ENCODE peak calls at places on chromosomes 11 and 22, in nine cellular contexts. One of them, this sample, is unnamed.

GRCh38 chr11:126133902-126134301 is 71.2 kb upstream of the CDON start:
- DNase-seq in A549: no peak
- DNase-seq in transverse colon: no peak
- DNase-seq in cardiac muscle cell: no peak
- DNase-seq in spleen: peak
- DNase-seq in upper lobe of right lung: no peak
- DNase-seq in substantia nigra: no peak
- DNase-seq in lung: no peak
- DNase-seq in body of pancreas: no peak
- DNase-seq in this sample: no peak

GRCh38 chr22:46364341-46365165 is 29.0 kb downstream of the TRMU start:
- DNase-seq in A549: no peak
- DNase-seq in transverse colon: no peak
- DNase-seq in cardiac muscle cell: no peak
- DNase-seq in spleen: peak
- DNase-seq in upper lobe of right lung: no peak
- DNase-seq in substantia nigra: no peak
- DNase-seq in lung: no peak
- DNase-seq in body of pancreas: no peak
- DNase-seq in this sample: no peak

GRCh38 chr11:29173660-29174062 is 843.2 kb downstream of the KCNA4 start:
- DNase-seq in A549: peak
- DNase-seq in transverse colon: no peak
- DNase-seq in cardiac muscle cell: no peak
- DNase-seq in spleen: no peak
- DNase-seq in upper lobe of right lung: no peak
- DNase-seq in substantia nigra: no peak
- DNase-seq in lung: no peak
- DNase-seq in body of pancreas: no peak
- DNase-seq in this sample: peak

GRCh38 chr22:30868663-30869385 is 99.8 kb downstream of the MORC2 start:
- DNase-seq in A549: no peak
- DNase-seq in transverse colon: peak
- DNase-seq in cardiac muscle cell: no peak
- DNase-seq in spleen: no peak
- DNase-seq in upper lobe of right lung: peak
- DNase-seq in substantia nigra: no peak
- DNase-seq in lung: no peak
- DNase-seq in body of pancreas: peak
- DNase-seq in this sample: peak

GRCh38 chr11:112809429-112809828 is 151.8 kb upstream of the NCAM1 start:
- DNase-seq in A549: no peak
- DNase-seq in transverse colon: no peak
- DNase-seq in cardiac muscle cell: no peak
- DNase-seq in spleen: no peak
- DNase-seq in upper lobe of right lung: no peak
- DNase-seq in substantia nigra: no peak
- DNase-seq in lung: no peak
- DNase-seq in body of pancreas: no peak
- DNase-seq in this sample: no peak

GRCh38 chr11:19382131-19382611 is 141.4 kb upstream of the E2F8 start:
- DNase-seq in A549: no peak
- DNase-seq in transverse colon: no peak
- DNase-seq in cardiac muscle cell: no peak
- DNase-seq in spleen: no peak
- DNase-seq in upper lobe of right lung: no peak
- DNase-seq in substantia nigra: peak
- DNase-seq in lung: no peak
- DNase-seq in body of pancreas: no peak
- DNase-seq in this sample: peak

GRCh38 chr11:79129702-79130101 is 311.1 kb downstream of the TENM4 start:
- DNase-seq in A549: no peak
- DNase-seq in transverse colon: no peak
- DNase-seq in cardiac muscle cell: no peak
- DNase-seq in spleen: no peak
- DNase-seq in upper lobe of right lung: no peak
- DNase-seq in substantia nigra: no peak
- DNase-seq in lung: no peak
- DNase-seq in body of pancreas: no peak
- DNase-seq in this sample: no peak

GRCh38 chr11:8015753-8016239 is 28.7 kb downstream of the EIF3F start:
- DNase-seq in A549: no peak
- DNase-seq in transverse colon: no peak
- DNase-seq in cardiac muscle cell: no peak
- DNase-seq in spleen: no peak
- DNase-seq in upper lobe of right lung: peak
- DNase-seq in substantia nigra: no peak
- DNase-seq in lung: no peak
- DNase-seq in body of pancreas: no peak
- DNase-seq in this sample: peak

GRCh38 chr11:78192911-78193341 is 4.2 kb downstream of the USP35 start:
- DNase-seq in A549: no peak
- DNase-seq in transverse colon: no peak
- DNase-seq in cardiac muscle cell: no peak
- DNase-seq in spleen: peak
- DNase-seq in upper lobe of right lung: no peak
- DNase-seq in substantia nigra: no peak
- DNase-seq in lung: no peak
- DNase-seq in body of pancreas: peak
- DNase-seq in this sample: no peak

GRCh38 chr11:36023922-36024321 is 80.1 kb downstream of the LDLRAD3 start:
- DNase-seq in A549: no peak
- DNase-seq in transverse colon: no peak
- DNase-seq in cardiac muscle cell: no peak
- DNase-seq in spleen: no peak
- DNase-seq in upper lobe of right lung: no peak
- DNase-seq in substantia nigra: no peak
- DNase-seq in lung: no peak
- DNase-seq in body of pancreas: no peak
- DNase-seq in this sample: peak

GRCh38 chr22:29587938-29588699 is 7.2 kb upstream of the NIPSNAP1 start:
- DNase-seq in A549: peak
- DNase-seq in transverse colon: no peak
- DNase-seq in cardiac muscle cell: no peak
- DNase-seq in spleen: no peak
- DNase-seq in upper lobe of right lung: no peak
- DNase-seq in substantia nigra: no peak
- DNase-seq in lung: no peak
- DNase-seq in body of pancreas: no peak
- DNase-seq in this sample: peak

GRCh38 chr11:10030122-10030490 is 263.9 kb downstream of the SBF2 start:
- DNase-seq in A549: no peak
- DNase-seq in transverse colon: no peak
- DNase-seq in cardiac muscle cell: no peak
- DNase-seq in spleen: no peak
- DNase-seq in upper lobe of right lung: no peak
- DNase-seq in substantia nigra: no peak
- DNase-seq in lung: no peak
- DNase-seq in body of pancreas: no peak
- DNase-seq in this sample: no peak

GRCh38 chr11:11843233-11843632 is 1.5 kb downstream of the USP47 start:
- DNase-seq in A549: peak
- DNase-seq in transverse colon: no peak
- DNase-seq in cardiac muscle cell: peak
- DNase-seq in spleen: no peak
- DNase-seq in upper lobe of right lung: no peak
- DNase-seq in substantia nigra: no peak
- DNase-seq in lung: no peak
- DNase-seq in body of pancreas: no peak
- DNase-seq in this sample: peak

GRCh38 chr11:82675838-82676237 is 57.8 kb downstream of the FAM181B start:
- DNase-seq in A549: no peak
- DNase-seq in transverse colon: no peak
- DNase-seq in cardiac muscle cell: no peak
- DNase-seq in spleen: no peak
- DNase-seq in upper lobe of right lung: no peak
- DNase-seq in substantia nigra: no peak
- DNase-seq in lung: no peak
- DNase-seq in body of pancreas: no peak
- DNase-seq in this sample: no peak

GRCh38 chr22:49663823-49664222 is 163.8 kb downstream of the BRD1 start:
- DNase-seq in A549: no peak
- DNase-seq in transverse colon: no peak
- DNase-seq in cardiac muscle cell: no peak
- DNase-seq in spleen: peak
- DNase-seq in upper lobe of right lung: peak
- DNase-seq in substantia nigra: no peak
- DNase-seq in lung: no peak
- DNase-seq in body of pancreas: no peak
- DNase-seq in this sample: no peak

GRCh38 chr22:27114186-27114585 is 456.8 kb downstream of the MIAT start:
- DNase-seq in A549: no peak
- DNase-seq in transverse colon: no peak
- DNase-seq in cardiac muscle cell: no peak
- DNase-seq in spleen: no peak
- DNase-seq in upper lobe of right lung: no peak
- DNase-seq in substantia nigra: no peak
- DNase-seq in lung: no peak
- DNase-seq in body of pancreas: no peak
- DNase-seq in this sample: no peak
- H3K27ac ChIP-seq in A549: peak
- H3K27ac ChIP-seq in transverse colon: no peak
- H3K27ac ChIP-seq in cardiac muscle cell: no peak
- H3K27ac ChIP-seq in spleen: no peak
- H3K27ac ChIP-seq in upper lobe of right lung: no peak
- H3K27ac ChIP-seq in substantia nigra: no peak
- H3K27ac ChIP-seq in lung: no peak
- H3K27ac ChIP-seq in body of pancreas: peak
- H3K27ac ChIP-seq in this sample: peak

GRCh38 chr11:32581556-32581955 is 2.1 kb upstream of the EIF3M start:
- DNase-seq in A549: no peak
- DNase-seq in transverse colon: no peak
- DNase-seq in cardiac muscle cell: no peak
- DNase-seq in spleen: no peak
- DNase-seq in upper lobe of right lung: no peak
- DNase-seq in substantia nigra: no peak
- DNase-seq in lung: no peak
- DNase-seq in body of pancreas: no peak
- DNase-seq in this sample: no peak

GRCh38 chr11:32586576-32587190 is 3.1 kb downstream of the EIF3M start:
- DNase-seq in A549: peak
- DNase-seq in transverse colon: no peak
- DNase-seq in cardiac muscle cell: peak
- DNase-seq in spleen: no peak
- DNase-seq in upper lobe of right lung: no peak
- DNase-seq in substantia nigra: no peak
- DNase-seq in lung: no peak
- DNase-seq in body of pancreas: no peak
- DNase-seq in this sample: peak

GRCh38 chr11:32583451-32584271 is at the start of gene EIF3M:
- DNase-seq in A549: peak
- DNase-seq in transverse colon: peak
- DNase-seq in cardiac muscle cell: peak
- DNase-seq in spleen: peak
- DNase-seq in upper lobe of right lung: peak
- DNase-seq in substantia nigra: peak
- DNase-seq in lung: peak
- DNase-seq in body of pancreas: peak
- DNase-seq in this sample: peak

GRCh38 chr11:32580967-32581366 is 2.7 kb upstream of the EIF3M start:
- DNase-seq in A549: no peak
- DNase-seq in transverse colon: no peak
- DNase-seq in cardiac muscle cell: no peak
- DNase-seq in spleen: no peak
- DNase-seq in upper lobe of right lung: no peak
- DNase-seq in substantia nigra: no peak
- DNase-seq in lung: no peak
- DNase-seq in body of pancreas: no peak
- DNase-seq in this sample: peak

GRCh38 chr11:32584921-32585320 is 1.3 kb downstream of the EIF3M start:
- DNase-seq in A549: no peak
- DNase-seq in transverse colon: no peak
- DNase-seq in cardiac muscle cell: peak
- DNase-seq in spleen: no peak
- DNase-seq in upper lobe of right lung: no peak
- DNase-seq in substantia nigra: no peak
- DNase-seq in lung: no peak
- DNase-seq in body of pancreas: no peak
- DNase-seq in this sample: peak
- H3K27ac ChIP-seq in A549: peak
- H3K27ac ChIP-seq in transverse colon: peak
- H3K27ac ChIP-seq in cardiac muscle cell: no peak
- H3K27ac ChIP-seq in spleen: no peak
- H3K27ac ChIP-seq in upper lobe of right lung: peak
- H3K27ac ChIP-seq in substantia nigra: no peak
- H3K27ac ChIP-seq in lung: no peak
- H3K27ac ChIP-seq in body of pancreas: no peak
- H3K27ac ChIP-seq in this sample: peak

GRCh38 chr11:45082744-45083543 is 63.5 kb upstream of the PRDM11 start:
- DNase-seq in A549: no peak
- DNase-seq in transverse colon: no peak
- DNase-seq in cardiac muscle cell: no peak
- DNase-seq in spleen: peak
- DNase-seq in upper lobe of right lung: no peak
- DNase-seq in substantia nigra: no peak
- DNase-seq in lung: no peak
- DNase-seq in body of pancreas: no peak
- DNase-seq in this sample: no peak
- H3K27ac ChIP-seq in A549: no peak
- H3K27ac ChIP-seq in transverse colon: no peak
- H3K27ac ChIP-seq in cardiac muscle cell: no peak
- H3K27ac ChIP-seq in spleen: peak
- H3K27ac ChIP-seq in upper lobe of right lung: no peak
- H3K27ac ChIP-seq in substantia nigra: no peak
- H3K27ac ChIP-seq in lung: no peak
- H3K27ac ChIP-seq in body of pancreas: no peak
- H3K27ac ChIP-seq in this sample: no peak

GRCh38 chr11:85965202-85965601 is 103.7 kb downstream of the PICALM start:
- DNase-seq in A549: no peak
- DNase-seq in transverse colon: no peak
- DNase-seq in cardiac muscle cell: no peak
- DNase-seq in spleen: no peak
- DNase-seq in upper lobe of right lung: no peak
- DNase-seq in substantia nigra: no peak
- DNase-seq in lung: no peak
- DNase-seq in body of pancreas: no peak
- DNase-seq in this sample: peak

GRCh38 chr11:85970593-85970992 is 98.3 kb downstream of the PICALM start:
- DNase-seq in A549: no peak
- DNase-seq in transverse colon: no peak
- DNase-seq in cardiac muscle cell: no peak
- DNase-seq in spleen: no peak
- DNase-seq in upper lobe of right lung: no peak
- DNase-seq in substantia nigra: no peak
- DNase-seq in lung: no peak
- DNase-seq in body of pancreas: no peak
- DNase-seq in this sample: no peak

GRCh38 chr11:85961930-85962363 is 106.8 kb downstream of the CCDC83 start:
- DNase-seq in A549: no peak
- DNase-seq in transverse colon: no peak
- DNase-seq in cardiac muscle cell: no peak
- DNase-seq in spleen: no peak
- DNase-seq in upper lobe of right lung: no peak
- DNase-seq in substantia nigra: no peak
- DNase-seq in lung: no peak
- DNase-seq in body of pancreas: no peak
- DNase-seq in this sample: no peak

DNA sequence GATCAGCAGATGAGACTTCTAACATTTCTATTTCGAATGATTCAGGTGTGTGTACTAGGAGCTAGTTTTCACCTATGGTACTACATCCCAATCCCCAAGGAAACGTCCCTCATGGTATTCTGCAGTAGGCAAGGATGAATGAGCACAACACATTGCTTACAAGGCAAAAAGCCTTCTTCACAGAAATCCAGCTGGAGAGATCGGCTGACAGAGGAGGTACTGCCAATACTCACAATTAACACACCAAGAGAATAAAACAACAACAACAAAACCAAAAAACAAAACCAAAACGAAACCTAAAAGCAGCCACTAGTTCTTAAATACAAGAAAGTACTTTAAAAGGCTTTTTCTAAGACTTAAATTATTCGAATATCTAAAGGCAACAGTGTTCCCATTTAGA is 101.4 kb downstream of the PICALM start:
- DNase-seq in A549: no peak
- DNase-seq in transverse colon: no peak
- DNase-seq in cardiac muscle cell: no peak
- DNase-seq in spleen: no peak
- DNase-seq in upper lobe of right lung: no peak
- DNase-seq in substantia nigra: no peak
- DNase-seq in lung: no peak
- DNase-seq in body of pancreas: no peak
- DNase-seq in this sample: no peak
- H3K27ac ChIP-seq in A549: no peak
- H3K27ac ChIP-seq in transverse colon: no peak
- H3K27ac ChIP-seq in cardiac muscle cell: peak
- H3K27ac ChIP-seq in spleen: no peak
- H3K27ac ChIP-seq in upper lobe of right lung: no peak
- H3K27ac ChIP-seq in substantia nigra: peak
- H3K27ac ChIP-seq in lung: no peak
- H3K27ac ChIP-seq in body of pancreas: no peak
- H3K27ac ChIP-seq in this sample: peak